ENCODE peak calls at places on chromosomes 7 and 10, in five cellular contexts. Y is H9, D is neural progenitor cell, Z is PC-3, F is fibroblast of lung. X is an unnamed sample.

GRCh38 chr7:17171427-17171826 is 127.0 kb upstream of the AHR start:
- DNase-seq in F (no peak), Z (no peak), D (no peak), Y (no peak), X (no peak)

GRCh38 chr10:62384447-62385081 is 10.4 kb downstream of the ZNF365 start:
- DNase-seq in Y (no peak), Z (peak), F (peak), D (no peak), X (no peak)

GRCh38 chr7:150642926-150643325 is 10.7 kb upstream of the GIMAP6 start:
- DNase-seq in D (no peak), Z (no peak), Y (no peak), F (no peak), X (no peak)

GRCh38 chr7:42678315-42678714 is 233.6 kb downstream of the C7orf25 start:
- DNase-seq in Y (no peak), D (no peak), F (peak), Z (no peak), X (no peak)

GRCh38 chr7:108367946-108368345 is 88.3 kb downstream of the NRCAM start:
- DNase-seq in F (no peak), D (no peak), Z (no peak), Y (no peak), X (no peak)

GRCh38 chr10:126459032-126459831 is 71.0 kb upstream of the ADAM12 start:
- DNase-seq in Y (no peak), Z (peak), F (peak), D (peak), X (no peak)

GRCh38 chr7:16770657-16771329 is 17.2 kb downstream of the TSPAN13 start:
- DNase-seq in D (no peak), F (no peak), Z (no peak), Y (no peak), X (no peak)

GRCh38 chr10:122163182-122164027 is 107.7 kb upstream of the BTBD16 start:
- DNase-seq in F (peak), D (peak), Z (no peak), Y (peak), X (no peak)

GRCh38 chr7:2750054-2750453 is 62.1 kb downstream of the AMZ1 start:
- DNase-seq in D (no peak), Z (no peak), F (no peak), Y (no peak), X (no peak)

GRCh38 chr7:96414931-96415292 is 93.0 kb upstream of the SLC25A13 start:
- DNase-seq in F (no peak), D (peak), Z (peak), Y (peak), X (no peak)

GRCh38 chr7:15561840-15562239 is at the start of gene AGMO:
- DNase-seq in Y (no peak), F (no peak), Z (peak), D (peak), X (no peak)

GRCh38 chr10:51397695-51398094 is 301.7 kb downstream of the CSTF2T start:
- DNase-seq in Z (peak), F (peak), Y (no peak), D (no peak), X (no peak)

GRCh38 chr7:50330701-50331100 is 26.2 kb downstream of the IKZF1 start:
- DNase-seq in Y (no peak), F (no peak), D (no peak), Z (no peak), X (no peak)

GRCh38 chr7:4226166-4226857 is 455.8 kb upstream of the FOXK1 start:
- DNase-seq in Z (peak), D (peak), F (no peak), Y (peak), X (peak)

GRCh38 chr7:128876586-128876977 is 13.9 kb downstream of the ATP6V1F start:
- DNase-seq in F (no peak), D (no peak), Y (no peak), Z (no peak), X (no peak)

GRCh38 chr10:76695069-76695468 is 942.5 kb downstream of the KCNMA1 start:
- DNase-seq in Z (peak), F (peak), Y (no peak), D (no peak), X (no peak)

GRCh38 chr10:69864321-69864720 is 62.6 kb downstream of the COL13A1 start:
- DNase-seq in Y (no peak), F (peak), D (no peak), Z (peak), X (no peak)

GRCh38 chr10:97673736-97674525 is 13.1 kb downstream of the AVPI1 start:
- DNase-seq in Z (peak), F (peak), D (no peak), Y (no peak), X (no peak)

GRCh38 chr10:42809670-42810069 is 27.1 kb downstream of the BMS1 start:
- DNase-seq in Y (no peak), F (no peak), D (no peak), Z (no peak), X (no peak)

GRCh38 chr10:42816917-42817316 is 34.3 kb downstream of the BMS1 start:
- DNase-seq in Z (no peak), D (peak), Y (no peak), F (no peak), X (no peak)

GRCh38 chr10:42812028-42812427 is 29.4 kb downstream of the BMS1 start:
- DNase-seq in F (no peak), Z (no peak), D (no peak), Y (no peak), X (no peak)
- H3K9ac ChIP-seq in F (no peak), Z (no peak), D (no peak), Y (no peak), X (no peak)

DNA sequence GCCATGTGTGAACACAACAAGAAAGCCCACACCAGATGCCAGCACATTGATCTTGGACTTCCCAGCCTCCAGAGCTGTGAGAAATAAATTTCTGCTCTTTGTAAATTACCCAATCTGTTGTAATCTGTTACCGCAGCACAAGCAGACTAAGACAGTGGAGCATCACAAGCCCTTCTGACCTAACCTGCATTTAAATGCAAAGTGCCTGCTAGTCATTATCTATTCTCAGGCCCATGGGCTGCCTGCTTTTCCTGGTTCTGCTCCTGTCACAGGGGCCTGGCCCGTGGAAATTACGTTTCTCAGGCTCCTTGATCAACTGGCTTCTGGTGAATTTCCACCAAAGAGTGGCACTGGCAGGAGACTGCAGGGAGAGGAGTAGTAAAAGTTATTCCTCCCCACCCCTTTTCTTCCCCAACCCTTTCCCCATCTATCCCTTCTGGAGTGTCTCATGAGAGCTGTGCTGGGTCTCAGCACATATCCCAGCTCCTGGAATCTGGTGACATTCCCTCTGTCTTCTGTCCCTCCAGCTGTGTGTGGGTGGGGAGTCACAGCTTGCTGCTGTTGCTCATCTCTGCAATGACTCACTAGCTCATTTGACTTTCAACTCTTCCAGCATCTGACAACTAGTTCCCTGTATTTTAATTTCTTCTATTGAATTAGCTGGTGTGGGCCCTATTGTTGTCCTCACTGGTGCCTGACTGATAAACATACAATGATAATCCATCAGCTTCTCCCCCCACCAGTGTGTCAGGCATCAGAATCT is 199.1 kb upstream of the AUTS2 start:
- DNase-seq in F (peak), Y (peak), Z (no peak), D (peak), X (no peak)
- H3K9ac ChIP-seq in F (no peak), Y (no peak), Z (no peak), D (no peak), X (no peak)

GRCh38 chr10:36053271-36053670 is 411.2 kb upstream of the FZD8 start:
- DNase-seq in F (no peak), Y (no peak), D (no peak), Z (no peak), X (no peak)
- H3K9ac ChIP-seq in F (no peak), Y (no peak), D (no peak), Z (no peak), X (no peak)

DNA sequence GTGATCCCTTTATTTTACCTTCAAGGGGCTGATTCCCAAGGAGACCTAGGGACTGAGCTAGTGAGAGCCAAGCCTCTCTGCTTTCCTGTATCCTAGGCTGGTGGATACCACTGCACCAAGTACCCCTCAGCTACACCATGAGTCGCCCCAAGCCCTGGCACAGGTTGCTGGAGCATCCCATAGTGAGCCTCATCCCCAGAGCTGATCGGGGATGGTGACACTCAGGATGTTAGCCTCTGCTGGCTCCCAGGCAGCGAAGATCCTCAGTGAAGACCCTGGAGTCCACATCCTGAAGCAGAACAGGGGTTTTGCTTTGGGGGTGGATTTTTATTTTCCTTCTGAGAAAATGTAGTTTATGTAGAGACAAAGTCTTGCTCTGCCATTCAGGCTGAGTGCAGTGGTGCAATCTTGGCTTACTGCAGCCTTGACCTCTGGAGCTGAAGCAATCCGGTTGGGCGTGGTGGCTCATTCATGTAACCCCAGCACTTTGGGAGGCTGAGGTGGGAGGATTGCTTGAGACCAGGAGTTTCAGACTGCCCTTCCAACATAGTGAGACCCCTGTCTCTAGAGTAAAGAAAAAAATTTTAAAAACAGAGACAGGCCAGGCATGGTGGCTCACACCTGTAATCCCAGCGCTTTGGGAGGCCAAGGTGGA is 12.5 kb upstream of the ZNF212 start:
- DNase-seq in Y (no peak), D (no peak), Z (no peak), F (no peak), X (no peak)
- H3K9ac ChIP-seq in Y (no peak), D (no peak), Z (no peak), F (no peak), X (no peak)

DNA sequence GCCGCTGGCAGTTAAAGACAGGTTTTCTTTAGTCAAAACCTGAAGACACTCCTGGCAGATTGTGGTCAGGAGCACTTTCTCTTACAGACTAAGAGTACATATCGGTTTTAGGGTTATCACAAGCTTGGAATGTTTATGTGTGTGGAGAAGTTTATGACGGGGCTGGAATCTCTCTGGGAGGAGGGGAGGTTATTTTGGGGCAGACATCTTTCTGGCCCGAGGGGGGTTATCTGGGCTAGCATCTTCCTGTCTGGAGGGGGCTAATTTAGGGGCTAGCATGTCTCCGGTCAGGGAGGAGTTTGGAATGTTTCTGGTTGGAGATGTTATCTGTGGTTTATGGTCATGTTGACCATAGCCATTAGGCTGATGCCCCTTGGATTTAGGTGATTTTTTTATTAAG is 141.2 kb upstream of the KIF5B start:
- DNase-seq in D (no peak), F (peak), Z (peak), Y (no peak), X (no peak)
- H3K9ac ChIP-seq in D (no peak), F (no peak), Z (no peak), Y (no peak), X (no peak)

GRCh38 chr10:13779748-13780147 is 193.0 kb downstream of the PRPF18 start:
- DNase-seq in D (no peak), Y (no peak), F (no peak), Z (no peak), X (no peak)
- H3K9ac ChIP-seq in D (no peak), Y (no peak), F (no peak), Z (no peak), X (no peak)

GRCh38 chr10:1152386-1153252 is 96.4 kb downstream of the WDR37 start:
- DNase-seq in F (no peak), Z (no peak), D (no peak), Y (no peak), X (no peak)

GRCh38 chr10:1153805-1154351 is 97.7 kb downstream of the WDR37 start:
- DNase-seq in Y (peak), Z (no peak), F (no peak), D (peak), X (no peak)

GRCh38 chr10:1154531-1154930 is 98.3 kb downstream of the WDR37 start:
- DNase-seq in F (no peak), Y (no peak), Z (no peak), D (no peak), X (no peak)

GRCh38 chr10:1151071-1152033 is 95.2 kb downstream of the WDR37 start:
- DNase-seq in F (no peak), Z (no peak), Y (no peak), D (no peak), X (no peak)

GRCh38 chr10:1153253-1153763 is 97.1 kb downstream of the WDR37 start:
- DNase-seq in F (no peak), Z (no peak), D (no peak), Y (no peak), X (no peak)
- H3K9ac ChIP-seq in F (no peak), Z (no peak), D (no peak), Y (no peak), X (no peak)

GRCh38 chr7:135164357-135165021 is 6.0 kb downstream of the CYREN start:
- DNase-seq in F (no peak), D (no peak), Y (peak), Z (no peak), X (no peak)
- H3K9ac ChIP-seq in F (no peak), D (no peak), Y (no peak), Z (no peak), X (no peak)